ENCODE peak calls at places on chromosomes 4 and X, in seven cellular contexts. D is brain microvascular endothelial cell, M is H9, F is dorsolateral prefrontal cortex, I is heart right ventricle, H is upper lobe of right lung, Y is stomach. E is an unnamed sample.
A peak's percentile ranks its signal among the peaks of the same experiment; 100 is the strongest.

GRCh38 chr4:734951-735350 is 29.3 kb downstream of the PCGF3 start:
- DNase-seq in D (no peak), M (no peak), F (no peak), I (no peak), H (no peak), Y (no peak), E (no peak)

GRCh38 chrX:351736-352135 is 33.1 kb upstream of the GTPBP6 start:
- DNase-seq in D (no peak), M (no peak), F (no peak), I (no peak), H (peak; percentile 17), Y (no peak), E (no peak)

GRCh38 chr4:7557447-7557846 is 122.7 kb upstream of the PSAPL1 start:
- DNase-seq in D (peak; percentile 79), M (no peak), F (no peak), I (no peak), H (no peak), Y (no peak), E (no peak)

GRCh38 chr4:81457921-81458520 is 13.7 kb downstream of the RASGEF1B start:
- DNase-seq in D (no peak), M (no peak), F (no peak), I (no peak), H (no peak), Y (no peak), E (no peak)

GRCh38 chrX:123990169-123990568 is 28.7 kb downstream of the STAG2 start:
- DNase-seq in D (no peak), M (no peak), F (no peak), I (no peak), H (no peak), Y (no peak), E (no peak)

GRCh38 chr4:123481034-123481433 is 84.4 kb downstream of the SPRY1 start:
- DNase-seq in D (peak; percentile 61), M (no peak), F (no peak), I (no peak), H (no peak), Y (no peak), E (no peak)

GRCh38 chrX:44748014-44748413 is 95.8 kb upstream of the DUSP21 start:
- DNase-seq in D (peak; percentile 9), M (no peak), F (no peak), I (no peak), H (no peak), Y (no peak), E (no peak)

GRCh38 chr4:107122736-107123135 is 86.6 kb upstream of the DKK2 start:
- DNase-seq in D (no peak), M (no peak), F (no peak), I (no peak), H (no peak), Y (no peak), E (no peak)

GRCh38 chr4:147157860-147158701 is 212.4 kb upstream of the TTC29 start:
- DNase-seq in D (peak; percentile 61), M (peak; percentile 68), F (no peak), I (peak; percentile 21), H (peak; percentile 66), Y (peak; percentile 28), E (no peak)

DNA sequence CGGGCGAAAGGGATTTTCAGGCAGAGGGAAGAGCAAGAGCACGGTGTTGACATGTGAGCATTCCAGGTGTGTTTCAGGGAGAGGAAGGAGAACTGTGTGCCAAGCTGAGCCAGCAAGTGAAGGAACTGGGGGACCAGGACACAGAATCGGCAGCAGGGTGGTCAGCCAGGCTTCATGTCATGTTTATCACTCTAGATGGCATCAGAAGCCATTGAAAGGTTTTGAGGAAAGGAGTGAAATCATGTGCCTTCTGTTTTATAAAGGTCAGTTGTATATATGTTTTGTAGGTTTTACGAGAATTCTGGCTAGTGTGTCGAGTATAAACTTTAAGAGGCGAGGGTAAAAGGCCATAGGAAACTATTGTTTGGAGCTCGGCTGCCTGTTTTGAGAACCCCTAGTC is 682.3 kb downstream of the TRIML1 start:
- DNase-seq in D (no peak), M (no peak), F (no peak), I (no peak), H (no peak), Y (no peak), E (no peak)
- TF ChIP-seq CTCF in D (no peak), M (peak; percentile 19), F (no peak), I (no peak), H (no peak), Y (no peak), E (no peak)

DNA sequence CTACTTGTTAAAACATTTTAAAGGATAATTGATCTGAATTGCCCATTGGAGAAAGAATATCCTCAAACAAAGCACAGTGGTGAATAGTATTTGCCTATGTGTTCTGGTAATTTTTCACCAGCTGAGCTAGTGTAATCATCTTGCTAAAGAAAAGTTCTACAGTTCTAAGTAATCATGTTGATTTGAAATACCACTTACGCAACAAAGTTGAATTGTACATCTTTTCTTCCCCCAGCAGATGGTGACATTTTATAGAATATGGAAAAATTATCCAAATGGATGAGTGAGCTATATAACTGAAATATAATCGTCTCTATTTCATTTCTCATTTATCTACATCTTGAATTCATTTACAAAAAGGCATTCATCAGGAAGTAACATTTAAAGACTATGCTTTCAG is 9.7 kb upstream of the ZNF674 start:
- DNase-seq in D (no peak), M (no peak), F (no peak), I (no peak), H (no peak), Y (no peak), E (no peak)
- TF ChIP-seq CTCF in D (no peak), M (peak; percentile 21), F (peak; percentile 34), I (peak; percentile 42), H (peak; percentile 39), Y (peak; percentile 10), E (no peak)

GRCh38 chr4:163191999-163192398 is 25.3 kb upstream of the NAF1 start:
- DNase-seq in D (peak; percentile 4), M (no peak), F (no peak), I (no peak), H (no peak), Y (no peak), E (no peak)
- TF ChIP-seq CTCF in D (peak; percentile 26), M (peak; percentile 62), F (no peak), I (peak; percentile 3), H (peak; percentile 13), Y (no peak), E (no peak)

DNA sequence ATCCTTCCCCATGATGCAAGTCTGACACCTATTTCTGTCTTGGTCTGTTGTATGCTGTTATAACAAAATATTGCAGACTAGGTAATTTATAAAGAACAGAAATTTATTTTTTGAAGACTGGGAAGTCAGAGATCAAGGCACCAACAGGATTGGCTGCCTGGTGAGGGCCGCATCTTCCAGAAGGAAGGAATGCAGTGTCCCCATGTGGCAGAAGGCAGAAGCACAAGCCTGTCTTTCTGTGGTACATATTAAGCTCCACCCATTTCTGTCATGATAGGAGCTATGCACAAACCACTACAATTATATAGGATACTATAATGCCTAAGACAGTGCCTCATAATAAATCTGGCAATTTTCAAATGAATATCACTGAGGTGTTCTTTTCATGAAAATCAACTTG is 502.3 kb upstream of the DIAPH2 start:
- DNase-seq in D (peak; percentile 27), M (peak; percentile 78), F (no peak), I (no peak), H (no peak), Y (no peak), E (no peak)
- TF ChIP-seq CTCF in D (peak; percentile 77), M (peak; percentile 95), F (peak; percentile 17), I (peak; percentile 33), H (peak; percentile 39), Y (no peak), E (peak; percentile 18)

GRCh38 chr4:151408630-151409469 is at the start of gene FHIP1A:
- DNase-seq in D (peak; percentile 57), M (peak; percentile 94), F (peak; percentile 54), I (peak; percentile 41), H (peak; percentile 94), Y (peak; percentile 95), E (peak; percentile 14)
- TF ChIP-seq CTCF in D (peak; percentile 39), M (peak; percentile 11), F (no peak), I (peak; percentile 17), H (no peak), Y (no peak), E (no peak)

GRCh38 chr4:38757945-38758344 is 24.8 kb downstream of the TLR10 start:
- DNase-seq in D (no peak), M (peak; percentile 69), F (no peak), I (no peak), H (no peak), Y (peak; percentile 33), E (no peak)
- TF ChIP-seq CTCF in D (peak; percentile 52), M (peak; percentile 70), F (no peak), I (peak; percentile 17), H (peak; percentile 23), Y (peak; percentile 30), E (no peak)

GRCh38 chr4:29867412-29867811 is 852.8 kb upstream of the PCDH7 start:
- DNase-seq in D (no peak), M (no peak), F (no peak), I (no peak), H (no peak), Y (no peak), E (no peak)
- TF ChIP-seq CTCF in D (peak; percentile 8), M (peak; percentile 23), F (no peak), I (no peak), H (no peak), Y (no peak), E (no peak)

DNA sequence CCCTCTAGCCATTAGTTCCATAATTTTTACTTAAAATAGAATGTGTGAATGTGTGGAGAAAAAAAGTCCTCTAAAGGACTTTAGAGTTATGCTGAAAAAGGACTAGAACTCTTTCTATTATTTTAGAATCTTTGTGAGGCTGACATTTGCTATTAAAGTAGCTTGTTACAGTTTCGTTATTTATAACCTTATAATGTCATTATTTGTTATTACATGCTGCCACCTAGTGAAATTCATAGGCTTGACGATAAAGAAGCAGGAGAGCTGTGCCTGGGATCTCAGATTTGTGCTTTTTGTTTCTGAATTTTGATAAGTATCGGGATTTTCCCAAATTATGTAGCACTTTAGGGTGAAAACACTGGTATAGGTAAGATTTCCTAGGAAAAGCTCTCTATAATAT is 38.5 kb upstream of the TAPT1 start:
- DNase-seq in D (peak; percentile 12), M (no peak), F (no peak), I (no peak), H (no peak), Y (no peak), E (no peak)
- TF ChIP-seq CTCF in D (peak; percentile 61), M (peak; percentile 65), F (peak; percentile 66), I (peak; percentile 76), H (peak; percentile 68), Y (peak; percentile 59), E (peak; percentile 34)

GRCh38 chrX:40150503-40150902 is 52.7 kb upstream of the BCOR start:
- DNase-seq in D (no peak), M (no peak), F (no peak), I (no peak), H (no peak), Y (no peak), E (no peak)
- TF ChIP-seq CTCF in D (peak; percentile 11), M (no peak), F (no peak), I (no peak), H (no peak), Y (no peak), E (no peak)

E was measured in HL-60.